ENCODE peak calls at places on chromosomes 7 and 10, in six cellular contexts. Q is stomach, H is hepatocyte, G is ovary, M is GM12878, F is AG04450. K is an unnamed sample.

GRCh38 chr10:89241491-89242339 is 9.9 kb downstream of the LIPA start:
- DNase-seq in F (no peak), M (no peak), H (no peak), G (no peak), Q (no peak), K (no peak)

GRCh38 chr10:103192089-103192450 is 1.0 kb downstream of the NT5C2 start:
- DNase-seq in G (no peak), M (no peak), H (peak), Q (no peak), F (no peak), K (peak)

GRCh38 chr10:95496246-95496911 is 64.8 kb downstream of the SORBS1 start:
- DNase-seq in G (no peak), H (no peak), F (no peak), Q (no peak), M (no peak), K (no peak)

GRCh38 chr7:24826662-24827020 is 69.4 kb upstream of the GSDME start:
- DNase-seq in Q (no peak), G (no peak), M (no peak), F (no peak), H (no peak), K (no peak)

GRCh38 chr7:81110673-81111072 is 191.8 kb upstream of the SEMA3C start:
- DNase-seq in M (no peak), H (no peak), Q (no peak), G (no peak), F (no peak), K (no peak)

GRCh38 chr10:88261152-88261551 is 322.0 kb downstream of the RNLS start:
- DNase-seq in M (no peak), F (no peak), H (no peak), Q (no peak), G (no peak), K (no peak)

GRCh38 chr7:108146070-108146842 is 16.1 kb upstream of the LAMB4 start:
- DNase-seq in H (peak), Q (peak), M (peak), F (peak), G (peak), K (peak)

GRCh38 chr7:85018498-85018897 is 168.4 kb downstream of the SEMA3D start:
- DNase-seq in G (no peak), H (no peak), M (no peak), Q (no peak), F (no peak), K (no peak)

GRCh38 chr7:100655908-100656674 is at the start of gene ACTL6B:
- DNase-seq in H (peak), F (no peak), G (peak), Q (peak), M (no peak), K (peak)

GRCh38 chr10:70169011-70169410 is 1.3 kb downstream of the SAR1A start:
- DNase-seq in F (no peak), M (no peak), H (no peak), Q (no peak), G (no peak), K (no peak)

GRCh38 chr10:31953080-31953479 is 24.4 kb upstream of the ARHGAP12 start:
- DNase-seq in H (no peak), Q (no peak), F (no peak), M (no peak), G (no peak), K (no peak)

GRCh38 chr10:3468919-3469638 is 296.5 kb upstream of the PITRM1 start:
- DNase-seq in H (peak), F (peak), G (peak), Q (no peak), M (no peak), K (no peak)
- H3K4me3 ChIP-seq in H (no peak), F (no peak), G (no peak), Q (no peak), M (no peak), K (no peak)

GRCh38 chr7:117077658-117078057 is 124.4 kb downstream of the ST7 start:
- DNase-seq in M (no peak), G (no peak), H (no peak), Q (no peak), F (no peak), K (no peak)
- H3K27ac ChIP-seq in M (no peak), G (no peak), H (no peak), Q (no peak), F (no peak), K (peak)

GRCh38 chr10:49114718-49115014 is 656 bp downstream of the VSTM4 start:
- DNase-seq in M (no peak), Q (no peak), F (no peak), H (no peak), G (no peak), K (no peak)
- H3K4me3 ChIP-seq in M (no peak), Q (peak), F (peak), H (peak), G (peak), K (peak)

GRCh38 chr7:33129806-33130153 is 416 bp downstream of the BBS9 start:
- DNase-seq in Q (no peak), H (peak), F (no peak), G (no peak), M (no peak), K (no peak)

GRCh38 chr7:33130184-33130583 is 820 bp downstream of the BBS9 start:
- DNase-seq in M (no peak), F (no peak), Q (no peak), G (no peak), H (no peak), K (peak)

GRCh38 chr7:33127085-33127484 is 2.3 kb upstream of the BBS9 start:
- DNase-seq in M (no peak), G (no peak), Q (no peak), H (no peak), F (no peak), K (no peak)

GRCh38 chr7:33128990-33129805 is at the start of gene BBS9:
- DNase-seq in F (peak), M (peak), H (peak), G (peak), Q (peak), K (peak)

GRCh38 chr7:33128631-33128989 is 754 bp upstream of the BBS9 start:
- DNase-seq in Q (no peak), F (no peak), G (no peak), M (no peak), H (no peak), K (no peak)
- H3K27ac ChIP-seq in Q (peak), F (no peak), G (peak), M (peak), H (peak), K (peak)

GRCh38 chr7:158016171-158017087 is 571.2 kb downstream of the PTPRN2 start:
- DNase-seq in G (no peak), Q (peak), F (no peak), M (no peak), H (peak), K (no peak)
- H3K4me3 ChIP-seq in G (no peak), Q (peak), F (no peak), M (no peak), H (no peak), K (no peak)

DNA sequence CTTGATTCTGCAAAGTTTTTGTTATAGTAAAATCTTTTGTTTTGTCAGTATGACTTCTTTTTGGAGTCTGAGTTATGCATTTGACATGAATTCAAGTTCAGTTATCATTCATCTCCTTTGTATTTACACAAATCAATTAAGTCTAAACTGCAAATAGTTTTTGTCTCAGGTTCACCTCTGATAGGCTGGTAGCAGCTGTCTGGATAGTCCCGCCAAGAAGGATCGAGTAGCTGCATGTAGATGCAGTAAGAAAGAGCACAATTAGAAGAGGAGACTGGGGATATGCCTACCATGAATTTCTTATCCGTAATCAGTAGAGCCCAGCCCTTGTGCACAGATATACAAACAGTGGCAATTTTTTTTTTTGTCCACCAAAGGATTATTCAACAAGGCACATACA is 392.5 kb upstream of the ETV1 start:
- DNase-seq in Q (no peak), M (no peak), G (no peak), H (no peak), F (no peak), K (no peak)
- H3K27ac ChIP-seq in Q (no peak), M (no peak), G (no peak), H (no peak), F (no peak), K (no peak)

DNA sequence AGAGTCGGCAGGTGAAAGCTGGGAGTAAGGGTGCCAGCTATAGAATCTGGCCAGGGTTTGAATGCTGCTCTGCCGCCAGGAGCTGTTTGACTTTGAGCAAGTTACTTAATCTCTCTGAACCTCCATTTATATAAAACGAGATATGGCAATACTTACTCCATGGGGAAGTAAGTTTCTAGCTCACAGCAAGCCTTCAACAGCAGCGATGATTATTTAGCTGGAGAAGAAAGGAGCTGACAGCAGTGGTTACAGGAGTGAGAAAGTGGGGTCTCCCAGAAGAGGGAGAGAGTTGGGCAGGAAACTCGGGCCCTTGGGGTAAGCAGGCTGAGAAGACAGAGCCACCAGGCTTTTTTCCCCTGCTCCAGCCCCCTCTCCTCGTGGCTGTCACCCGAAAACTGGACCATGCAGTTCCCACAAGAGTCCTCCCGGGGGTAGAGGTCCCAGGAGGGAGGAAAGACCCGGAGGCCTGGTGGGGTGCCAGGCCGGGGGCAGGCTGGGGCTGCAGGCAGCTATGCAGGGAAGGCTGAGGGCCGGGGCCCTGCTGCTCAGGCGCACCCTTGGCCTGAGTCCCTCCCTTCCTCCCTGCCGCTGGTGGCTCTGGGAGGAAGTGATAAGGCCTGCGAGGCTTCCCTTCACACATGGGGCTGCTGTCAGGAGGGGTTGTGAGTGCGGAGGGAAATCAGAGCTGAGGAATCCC is 3.5 kb downstream of the NOS3 start:
- DNase-seq in H (peak), G (no peak), F (no peak), Q (no peak), M (no peak), K (peak)
- H3K4me3 ChIP-seq in H (no peak), G (peak), F (no peak), Q (peak), M (no peak), K (no peak)

DNA sequence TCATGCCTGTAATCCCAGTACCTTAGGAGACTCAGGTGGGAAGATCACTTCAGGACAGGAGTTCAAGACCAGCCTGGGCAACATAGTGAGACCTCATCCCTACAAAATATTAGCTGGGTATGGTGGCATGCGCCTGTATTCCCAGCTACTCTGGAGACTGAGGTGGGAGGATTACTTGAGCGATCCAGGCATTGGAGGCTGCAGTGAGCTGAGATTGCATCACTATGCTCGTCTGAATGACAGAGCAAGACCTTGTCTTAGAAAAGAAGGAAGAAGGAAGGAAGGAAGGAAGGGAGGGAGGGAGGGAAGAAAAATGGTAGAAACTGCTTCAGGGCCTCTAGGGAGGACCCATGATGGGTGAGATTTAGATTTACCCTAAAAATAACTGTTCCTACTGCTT is 112.3 kb downstream of the SPDYE5 start:
- DNase-seq in M (no peak), Q (no peak), G (no peak), H (no peak), F (no peak), K (no peak)
- H3K27ac ChIP-seq in M (no peak), Q (no peak), G (no peak), H (no peak), F (no peak), K (no peak)

GRCh38 chr7:157482011-157482410 is 145.2 kb downstream of the DNAJB6 start:
- DNase-seq in H (no peak), M (no peak), Q (no peak), G (no peak), F (no peak), K (no peak)
- H3K4me3 ChIP-seq in H (no peak), M (no peak), Q (no peak), G (no peak), F (no peak), K (no peak)

K was measured in cardiac muscle cell.